ENCODE peak calls at places on chromosomes 4 and X, in eight cellular contexts. K is osteocyte, G is fibroblast of mammary gland, R is brain microvascular endothelial cell, E is MM.1S, X is upper lobe of right lung, T is AG10803, S is upper lobe of left lung. H is an unnamed sample.

GRCh38 chr4:113436360-113436759 is 325.2 kb downstream of the CAMK2D start:
- DNase-seq in E (no peak), G (peak), S (no peak), X (no peak), R (peak), T (peak), K (no peak), H (no peak)

GRCh38 chrX:45775462-45775861 is 574.8 kb upstream of the DIPK2B start:
- DNase-seq in E (no peak), G (peak), X (no peak), S (no peak), T (peak), K (no peak), R (no peak), H (no peak)

GRCh38 chr4:6116696-6117285 is 83.6 kb downstream of the JAKMIP1 start:
- DNase-seq in K (no peak), G (no peak), X (peak), S (no peak), R (no peak), E (no peak), T (no peak), H (no peak)

GRCh38 chr4:102578819-102579218 is 77.7 kb downstream of the NFKB1 start:
- DNase-seq in S (no peak), T (no peak), E (no peak), K (no peak), G (no peak), R (no peak), X (no peak), H (no peak)

GRCh38 chrX:11533211-11533651 is 132.5 kb downstream of the ARHGAP6 start:
- DNase-seq in K (no peak), G (peak), R (no peak), X (no peak), S (no peak), T (peak), E (peak), H (no peak)

GRCh38 chrX:26215869-26216268 is at the start of gene MAGEB5:
- DNase-seq in T (no peak), R (no peak), S (no peak), E (no peak), G (no peak), X (no peak), K (no peak), H (no peak)

GRCh38 chr4:107896158-107896645 is 35.1 kb upstream of the CYP2U1 start:
- DNase-seq in K (no peak), S (no peak), E (no peak), X (no peak), R (peak), T (peak), G (peak), H (no peak)

GRCh38 chr4:73487233-73487632 is 5.7 kb downstream of the AFM start:
- DNase-seq in G (no peak), K (no peak), R (no peak), T (no peak), S (no peak), E (no peak), X (no peak), H (no peak)

GRCh38 chrX:149910178-149910695 is 19.1 kb upstream of the HSFX4 start:
- DNase-seq in R (no peak), E (no peak), G (no peak), T (no peak), S (no peak), K (no peak), X (no peak), H (no peak)

GRCh38 chr4:88907478-88907877 is 149.5 kb downstream of the FAM13A start:
- DNase-seq in S (no peak), E (no peak), R (no peak), G (no peak), X (no peak), K (no peak), T (no peak), H (no peak)

GRCh38 chr4:6802050-6802449 is 19.5 kb downstream of the KIAA0232 start:
- DNase-seq in X (no peak), T (no peak), K (no peak), G (no peak), E (no peak), S (no peak), R (no peak), H (no peak)

GRCh38 chrX:79556750-79557149 is 189.6 kb upstream of the ITM2A start:
- DNase-seq in R (no peak), X (no peak), E (no peak), T (no peak), G (no peak), S (no peak), K (no peak), H (no peak)

GRCh38 chr4:118099106-118099505 is 64.8 kb downstream of the NDST3 start:
- DNase-seq in G (no peak), T (no peak), E (no peak), K (no peak), X (no peak), R (no peak), S (no peak), H (no peak)

GRCh38 chr4:15996773-15997172 is 33.8 kb upstream of the FGFBP2 start:
- DNase-seq in X (no peak), G (no peak), E (no peak), K (no peak), S (no peak), R (peak), T (no peak), H (no peak)

GRCh38 chr4:121696641-121697461 is at the start of gene ANXA5:
- DNase-seq in R (peak), K (peak), G (peak), S (peak), X (peak), T (peak), E (peak), H (peak)

GRCh38 chr4:184330008-184330400 is 112.3 kb upstream of the ENPP6 start:
- DNase-seq in X (peak), K (no peak), T (no peak), G (no peak), R (peak), S (peak), E (no peak), H (no peak)

GRCh38 chr4:102586644-102587021 is 85.5 kb downstream of the NFKB1 start:
- DNase-seq in R (no peak), T (no peak), E (peak), G (no peak), S (no peak), K (no peak), X (no peak), H (no peak)

GRCh38 chr4:113122066-113122465 is 72.6 kb downstream of the ANK2 start:
- DNase-seq in R (no peak), K (no peak), T (no peak), X (no peak), E (no peak), S (no peak), G (no peak), H (no peak)

GRCh38 chr4:143384381-143384994 is 47.8 kb downstream of the GAB1 start:
- DNase-seq in X (no peak), R (no peak), T (peak), G (peak), S (no peak), E (no peak), K (no peak), H (no peak)

GRCh38 chr4:107839166-107839565 is 14.4 kb downstream of the SGMS2 start:
- DNase-seq in K (no peak), G (no peak), S (no peak), E (no peak), T (no peak), R (no peak), X (no peak), H (no peak)

GRCh38 chrX:111445485-111445884 is 33.5 kb upstream of the DCX start:
- DNase-seq in X (no peak), T (peak), R (peak), K (no peak), E (peak), S (no peak), G (peak), H (no peak)

GRCh38 chr4:128275351-128275750 is 12.3 kb downstream of the PGRMC2 start:
- DNase-seq in X (no peak), T (peak), G (peak), S (no peak), E (no peak), K (no peak), R (no peak), H (no peak)

GRCh38 chr4:72991889-72992288 is 77.6 kb downstream of the COX18 start:
- DNase-seq in K (no peak), E (no peak), S (no peak), R (no peak), G (peak), X (no peak), T (no peak), H (no peak)

GRCh38 chr4:17126306-17126978 is 228.0 kb upstream of the LDB2 start:
- DNase-seq in G (no peak), S (no peak), T (no peak), K (no peak), X (no peak), E (no peak), R (no peak), H (no peak)

GRCh38 chr4:17120761-17121160 is 222.3 kb upstream of the LDB2 start:
- DNase-seq in S (no peak), X (no peak), T (no peak), G (peak), R (no peak), E (no peak), K (no peak), H (no peak)

GRCh38 chr4:17128268-17128667 is 229.8 kb upstream of the LDB2 start:
- DNase-seq in G (peak), R (no peak), E (no peak), T (peak), X (no peak), S (no peak), K (no peak), H (no peak)

GRCh38 chr4:17124767-17125166 is 226.3 kb upstream of the LDB2 start:
- DNase-seq in E (no peak), R (no peak), S (no peak), X (no peak), T (no peak), K (no peak), G (no peak), H (no peak)
- TF ChIP-seq CTCF in E (no peak), R (peak), S (no peak), X (no peak), T (no peak), K (peak), G (peak), H (peak)

GRCh38 chr4:158254328-158254727 is 44.0 kb downstream of the TMEM144 start:
- DNase-seq in R (no peak), E (peak), K (no peak), T (no peak), G (no peak), X (no peak), S (no peak), H (no peak)

GRCh38 chr4:158255727-158256324 is 45.5 kb downstream of the TMEM144 start:
- DNase-seq in E (peak), S (no peak), R (peak), T (peak), K (no peak), X (no peak), G (peak), H (no peak)

GRCh38 chr4:158261480-158261879 is 51.2 kb downstream of the TMEM144 start:
- DNase-seq in G (no peak), E (no peak), X (no peak), S (no peak), R (no peak), K (no peak), T (no peak), H (no peak)

DNA sequence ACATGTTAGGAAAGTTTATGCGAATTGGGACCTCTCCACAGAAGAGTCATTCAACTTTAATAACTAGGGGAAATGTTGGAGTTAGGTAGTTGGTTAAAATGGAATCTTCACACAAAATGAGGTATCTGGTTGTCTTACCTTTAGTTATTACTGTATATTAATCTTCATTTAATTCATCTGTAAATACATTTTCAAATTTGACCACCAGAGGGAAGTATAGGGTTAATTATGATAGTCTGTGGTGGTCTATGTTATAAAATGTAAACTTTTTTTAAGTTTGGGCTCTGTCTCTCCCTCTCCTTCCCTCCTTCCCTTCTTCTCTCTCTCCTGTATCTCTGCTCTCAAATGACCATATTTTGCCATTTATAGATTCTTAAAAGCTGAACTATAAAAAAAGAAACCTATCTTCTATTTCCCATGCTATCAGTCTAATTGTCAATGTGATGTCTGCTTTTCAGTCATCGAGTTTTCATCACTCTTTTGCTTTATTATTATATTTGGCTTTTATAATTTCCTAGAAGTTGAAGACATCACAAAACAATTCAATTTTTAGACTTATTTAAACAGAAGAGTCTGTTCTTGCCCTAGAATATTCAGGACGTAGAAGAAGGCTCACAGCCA is 49.8 kb downstream of the TMEM144 start:
- DNase-seq in R (no peak), T (peak), E (peak), G (peak), S (no peak), K (no peak), X (no peak), H (no peak)
- TF ChIP-seq CTCF in R (no peak), T (peak), E (peak), G (peak), S (no peak), K (peak), X (peak), H (peak)

GRCh38 chrX:154443479-154443910 is 446 bp upstream of the FAM50A start:
- DNase-seq in T (no peak), E (no peak), G (no peak), S (no peak), K (no peak), X (no peak), R (no peak), H (no peak)
- TF ChIP-seq CTCF in T (no peak), E (no peak), G (no peak), S (no peak), K (no peak), X (no peak), R (no peak), H (no peak)

DNA sequence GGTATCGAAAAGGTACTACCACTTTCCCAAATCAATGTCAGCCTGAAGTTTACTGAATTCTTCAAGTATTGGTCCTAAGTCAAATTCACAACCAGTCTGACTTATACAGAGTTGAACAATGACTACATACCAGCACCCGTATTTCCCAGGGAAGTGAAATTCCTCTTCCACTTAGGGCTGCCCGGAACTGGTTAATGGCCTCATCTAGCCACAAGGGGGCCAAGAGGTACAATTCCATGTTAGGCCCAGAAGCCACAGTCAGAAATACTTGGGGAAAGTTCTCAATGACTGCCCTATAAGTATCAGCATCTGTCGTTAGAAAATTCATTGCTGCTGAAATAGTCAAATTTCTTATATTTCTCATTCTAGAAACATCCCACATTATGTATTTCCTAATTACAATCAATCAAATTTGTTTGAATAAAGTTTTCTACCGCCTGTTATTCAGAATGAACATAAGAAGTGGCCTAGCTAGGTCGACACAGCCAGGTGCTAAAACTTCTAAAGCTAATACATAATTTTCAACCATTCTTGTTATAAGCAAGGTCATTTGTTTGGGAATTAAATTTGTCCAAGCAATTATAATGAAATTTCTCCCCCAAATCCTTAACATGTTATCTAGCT is 5.6 kb upstream of the PCDH7 start:
- DNase-seq in R (peak), X (no peak), K (no peak), G (peak), S (no peak), E (peak), T (peak), H (no peak)
- TF ChIP-seq CTCF in R (peak), X (peak), K (peak), G (peak), S (peak), E (peak), T (peak), H (peak)

DNA sequence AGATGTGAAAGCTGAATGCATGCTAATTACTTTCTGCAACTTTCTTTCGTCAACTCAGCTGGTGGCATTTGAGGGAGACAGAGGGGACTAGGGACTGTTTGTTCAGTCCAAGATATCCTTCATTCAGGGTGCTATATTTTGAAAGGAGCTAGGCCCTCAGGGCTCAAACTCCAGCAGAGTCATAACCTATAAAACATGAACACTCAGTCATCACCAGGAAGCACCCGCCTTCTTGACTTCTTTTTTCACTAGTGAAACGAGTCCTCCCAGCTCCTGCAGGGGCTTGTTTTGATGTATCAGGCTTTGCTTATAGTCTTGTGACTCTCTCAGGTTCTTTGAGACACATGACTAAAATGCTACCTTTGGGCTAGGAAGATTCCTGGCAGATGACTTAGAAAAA is 230.6 kb downstream of the PCDH7 start:
- DNase-seq in G (no peak), S (no peak), E (no peak), K (no peak), X (no peak), R (no peak), T (no peak), H (no peak)
- TF ChIP-seq CTCF in G (no peak), S (no peak), E (no peak), K (no peak), X (no peak), R (no peak), T (no peak), H (no peak)

DNA sequence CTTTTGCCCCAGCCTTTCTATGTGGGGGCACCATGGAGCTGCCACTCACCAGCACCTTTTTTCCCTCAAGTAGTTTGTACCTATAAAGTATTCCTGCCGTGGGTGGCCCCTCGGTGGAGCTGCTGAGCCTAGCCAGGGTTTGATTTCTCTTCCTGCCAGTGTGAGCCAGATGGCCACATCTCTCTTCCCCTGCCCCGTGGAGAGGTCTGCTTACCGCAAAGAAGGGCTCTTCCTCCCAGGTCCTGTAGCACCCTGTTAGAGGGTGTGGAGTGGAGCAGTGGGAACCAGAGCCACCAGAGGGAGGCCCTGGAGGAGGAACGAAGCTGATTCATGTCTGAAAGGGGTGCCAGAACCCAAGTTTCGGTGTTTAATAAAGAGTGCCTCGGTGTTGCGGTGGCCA is 95.4 kb downstream of the PTTG2 start:
- DNase-seq in G (no peak), E (no peak), T (no peak), K (no peak), S (no peak), R (no peak), X (no peak), H (no peak)
- TF ChIP-seq CTCF in G (peak), E (no peak), T (no peak), K (no peak), S (no peak), R (peak), X (no peak), H (no peak)

GRCh38 chr4:17111959-17112659 is 213.7 kb upstream of the LDB2 start:
- DNase-seq in K (no peak), E (no peak), X (no peak), T (no peak), R (no peak), G (peak), S (no peak), H (no peak)
- TF ChIP-seq CTCF in K (peak), E (peak), X (peak), T (peak), R (peak), G (peak), S (no peak), H (peak)

DNA sequence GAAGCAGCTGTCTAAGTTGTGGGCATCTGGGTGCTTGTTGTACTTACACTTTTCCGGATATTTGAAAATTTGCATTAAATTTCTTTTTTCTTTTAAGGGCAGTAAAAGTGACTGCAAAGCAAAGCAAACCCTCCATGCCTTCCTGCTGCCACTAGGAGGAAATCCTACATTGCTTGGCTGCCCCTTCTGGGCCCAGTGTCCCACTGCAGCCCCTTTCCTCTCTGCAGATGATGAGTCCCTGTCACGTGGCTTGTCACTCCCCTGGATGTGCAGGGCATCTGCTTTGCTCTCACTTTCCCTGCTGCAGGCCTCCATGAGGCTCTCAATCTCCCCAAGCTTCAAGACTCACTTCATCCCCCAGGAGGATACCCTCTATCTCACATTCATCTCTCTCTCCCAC is 12.7 kb downstream of the TSR2 start:
- DNase-seq in S (no peak), T (peak), E (no peak), X (no peak), R (peak), K (no peak), G (peak), H (no peak)
- TF ChIP-seq CTCF in S (no peak), T (peak), E (no peak), X (no peak), R (peak), K (peak), G (peak), H (peak)

H was measured in progenitor cell of endocrine pancreas.